ENCODE peak calls at places on chromosome 2, in six cellular contexts. One of them, this sample, is unnamed.

GRCh38 chr2:188813315-188813714 is 160.9 kb upstream of the COL3A1 start:
- DNase-seq in nephron progenitor cell: no peak
- DNase-seq in neural crest cell: no peak
- DNase-seq in heart right ventricle: no peak
- DNase-seq in fibroblast of the aortic adventitia: peak; percentile 59
- DNase-seq in activated B cell treated with CpG ODN at 0.5 μM for 24 hours: no peak
- DNase-seq in this sample: no peak

GRCh38 chr2:74440005-74440377 is 1.7 kb downstream of the RTKN start:
- DNase-seq in nephron progenitor cell: peak; percentile 64
- DNase-seq in neural crest cell: peak; percentile 59
- DNase-seq in heart right ventricle: peak; percentile 83
- DNase-seq in fibroblast of the aortic adventitia: peak; percentile 62
- DNase-seq in activated B cell treated with CpG ODN at 0.5 μM for 24 hours: no peak
- DNase-seq in this sample: no peak

GRCh38 chr2:105376789-105377231 is 22.0 kb downstream of the FHL2 start:
- DNase-seq in nephron progenitor cell: no peak
- DNase-seq in neural crest cell: no peak
- DNase-seq in heart right ventricle: no peak
- DNase-seq in fibroblast of the aortic adventitia: peak; percentile 85
- DNase-seq in activated B cell treated with CpG ODN at 0.5 μM for 24 hours: no peak
- DNase-seq in this sample: no peak

GRCh38 chr2:157720504-157720903 is 91.8 kb upstream of the ACVR1C start:
- DNase-seq in nephron progenitor cell: no peak
- DNase-seq in neural crest cell: no peak
- DNase-seq in heart right ventricle: no peak
- DNase-seq in fibroblast of the aortic adventitia: no peak
- DNase-seq in activated B cell treated with CpG ODN at 0.5 μM for 24 hours: no peak
- DNase-seq in this sample: no peak

GRCh38 chr2:217795067-217795466 is 207.7 kb downstream of the TNS1 start:
- DNase-seq in nephron progenitor cell: no peak
- DNase-seq in neural crest cell: no peak
- DNase-seq in heart right ventricle: no peak
- DNase-seq in fibroblast of the aortic adventitia: no peak
- DNase-seq in activated B cell treated with CpG ODN at 0.5 μM for 24 hours: no peak
- DNase-seq in this sample: no peak

GRCh38 chr2:46073540-46074018 is 223.6 kb upstream of the EPAS1 start:
- DNase-seq in nephron progenitor cell: no peak
- DNase-seq in neural crest cell: no peak
- DNase-seq in heart right ventricle: no peak
- DNase-seq in fibroblast of the aortic adventitia: peak; percentile 93
- DNase-seq in activated B cell treated with CpG ODN at 0.5 μM for 24 hours: no peak
- DNase-seq in this sample: no peak

GRCh38 chr2:55140316-55141219 is 90.3 kb upstream of the RTN4 start:
- DNase-seq in nephron progenitor cell: no peak
- DNase-seq in neural crest cell: no peak
- DNase-seq in heart right ventricle: no peak
- DNase-seq in fibroblast of the aortic adventitia: no peak
- DNase-seq in activated B cell treated with CpG ODN at 0.5 μM for 24 hours: no peak
- DNase-seq in this sample: no peak

GRCh38 chr2:136653836-136654235 is 111.5 kb upstream of the THSD7B start:
- DNase-seq in nephron progenitor cell: no peak
- DNase-seq in neural crest cell: no peak
- DNase-seq in heart right ventricle: peak; percentile 67
- DNase-seq in fibroblast of the aortic adventitia: no peak
- DNase-seq in activated B cell treated with CpG ODN at 0.5 μM for 24 hours: no peak
- DNase-seq in this sample: no peak

GRCh38 chr2:190843874-190844699 is 36.5 kb upstream of the GLS start:
- DNase-seq in nephron progenitor cell: no peak
- DNase-seq in neural crest cell: no peak
- DNase-seq in heart right ventricle: no peak
- DNase-seq in fibroblast of the aortic adventitia: peak; percentile 34
- DNase-seq in activated B cell treated with CpG ODN at 0.5 μM for 24 hours: no peak
- DNase-seq in this sample: no peak

DNA sequence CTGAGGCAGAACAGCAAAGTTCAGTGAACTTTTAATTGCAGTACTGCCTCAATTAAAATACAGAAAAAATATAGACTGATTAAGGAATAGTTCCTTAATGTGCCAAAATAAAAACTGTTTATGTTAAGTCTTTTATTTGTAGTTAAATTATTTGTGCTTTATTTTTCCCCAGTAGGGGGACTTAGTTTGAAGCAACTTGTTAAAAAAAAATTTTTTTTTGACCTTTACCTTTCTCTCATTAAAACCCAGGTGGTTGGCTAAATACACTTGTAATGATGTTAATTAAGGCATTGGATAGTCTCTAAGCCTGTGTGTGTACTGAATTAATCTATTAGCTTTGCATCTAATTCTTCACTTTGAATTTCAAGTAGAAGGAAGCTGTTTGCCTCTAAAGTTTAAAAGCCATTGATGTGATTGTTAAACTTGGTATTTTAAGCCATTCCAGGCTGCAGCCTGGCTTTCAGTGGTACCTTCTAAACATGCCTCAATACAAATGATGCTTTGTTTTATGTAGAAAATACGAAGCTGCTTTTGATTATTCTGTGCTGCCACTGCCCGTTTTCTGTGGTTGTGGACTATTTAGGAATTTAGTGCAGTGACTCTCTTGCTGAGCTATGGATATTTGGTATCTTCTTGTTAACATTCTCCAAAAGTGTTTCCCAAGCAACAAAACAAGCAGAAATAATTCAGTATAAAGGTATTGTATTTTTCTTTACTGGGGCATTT is 102.9 kb downstream of the TANC1 start:
- DNase-seq in nephron progenitor cell: no peak
- DNase-seq in neural crest cell: no peak
- DNase-seq in heart right ventricle: no peak
- DNase-seq in fibroblast of the aortic adventitia: peak; percentile 61
- DNase-seq in activated B cell treated with CpG ODN at 0.5 μM for 24 hours: no peak
- DNase-seq in this sample: no peak
- TF ChIP-seq CTCF in nephron progenitor cell: no peak
- TF ChIP-seq CTCF in neural crest cell: peak; percentile 40
- TF ChIP-seq CTCF in heart right ventricle: no peak
- TF ChIP-seq CTCF in fibroblast of the aortic adventitia: no peak
- TF ChIP-seq CTCF in activated B cell treated with CpG ODN at 0.5 μM for 24 hours: no peak
- TF ChIP-seq CTCF in this sample: peak; percentile 14

GRCh38 chr2:232592687-232593407 is 40.6 kb upstream of the EFHD1 start:
- DNase-seq in nephron progenitor cell: no peak
- DNase-seq in neural crest cell: no peak
- DNase-seq in heart right ventricle: no peak
- DNase-seq in fibroblast of the aortic adventitia: peak; percentile 82
- DNase-seq in activated B cell treated with CpG ODN at 0.5 μM for 24 hours: no peak
- DNase-seq in this sample: no peak
- TF ChIP-seq CTCF in nephron progenitor cell: no peak
- TF ChIP-seq CTCF in neural crest cell: no peak
- TF ChIP-seq CTCF in heart right ventricle: no peak
- TF ChIP-seq CTCF in fibroblast of the aortic adventitia: peak; percentile 16
- TF ChIP-seq CTCF in activated B cell treated with CpG ODN at 0.5 μM for 24 hours: no peak
- TF ChIP-seq CTCF in this sample: no peak

DNA sequence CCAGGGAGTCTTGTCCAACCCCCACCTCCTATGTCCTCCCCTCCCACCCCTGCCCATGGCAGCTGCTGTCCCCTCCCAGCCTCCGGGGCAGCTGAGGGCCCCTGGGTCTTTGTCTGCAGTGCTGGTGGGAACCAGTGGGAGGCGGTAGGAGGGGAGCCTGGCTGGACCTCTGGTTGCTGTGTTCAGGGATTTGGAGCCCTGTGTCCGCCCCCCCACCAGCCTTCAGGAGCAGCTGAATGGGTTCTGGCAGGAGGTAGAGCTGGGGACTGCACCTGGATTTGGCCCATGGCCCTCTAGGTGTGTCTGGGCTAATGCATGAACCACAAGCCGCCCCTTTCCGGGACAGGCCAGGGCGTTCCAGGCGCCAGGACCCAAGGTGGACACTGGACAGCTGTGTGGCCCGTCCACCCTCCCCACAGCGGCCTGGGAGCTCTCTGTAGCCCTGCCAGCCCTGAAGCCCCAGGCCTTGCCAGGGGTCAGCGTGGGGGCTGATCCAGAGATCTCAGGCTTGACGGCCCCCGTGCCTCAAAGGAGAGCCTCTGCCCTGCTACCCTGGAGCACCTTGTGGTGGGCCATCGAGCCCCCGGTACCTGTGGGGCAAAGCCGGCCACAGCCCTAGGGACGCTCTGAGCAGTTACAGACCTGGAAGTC is 25.4 kb downstream of the GPC1 start:
- DNase-seq in nephron progenitor cell: peak; percentile 7
- DNase-seq in neural crest cell: no peak
- DNase-seq in heart right ventricle: no peak
- DNase-seq in fibroblast of the aortic adventitia: no peak
- DNase-seq in activated B cell treated with CpG ODN at 0.5 μM for 24 hours: no peak
- DNase-seq in this sample: no peak
- TF ChIP-seq CTCF in nephron progenitor cell: no peak
- TF ChIP-seq CTCF in neural crest cell: peak; percentile 21
- TF ChIP-seq CTCF in heart right ventricle: no peak
- TF ChIP-seq CTCF in fibroblast of the aortic adventitia: no peak
- TF ChIP-seq CTCF in activated B cell treated with CpG ODN at 0.5 μM for 24 hours: no peak
- TF ChIP-seq CTCF in this sample: no peak

GRCh38 chr2:220533485-220533884 is 906.1 kb downstream of the SLC4A3 start:
- DNase-seq in nephron progenitor cell: no peak
- DNase-seq in neural crest cell: no peak
- DNase-seq in heart right ventricle: no peak
- DNase-seq in fibroblast of the aortic adventitia: no peak
- DNase-seq in activated B cell treated with CpG ODN at 0.5 μM for 24 hours: no peak
- DNase-seq in this sample: no peak
- TF ChIP-seq CTCF in nephron progenitor cell: peak; percentile 35
- TF ChIP-seq CTCF in neural crest cell: peak; percentile 61
- TF ChIP-seq CTCF in heart right ventricle: no peak
- TF ChIP-seq CTCF in fibroblast of the aortic adventitia: peak; percentile 36
- TF ChIP-seq CTCF in activated B cell treated with CpG ODN at 0.5 μM for 24 hours: no peak
- TF ChIP-seq CTCF in this sample: peak; percentile 44

This sample was measured in progenitor cell of endocrine pancreas.